ENCODE peak calls at places on chromosomes 5 and 9, in six cellular contexts. B is GM19239; T is activated T-helper 1 cell treated with anti-CD3 and anti-CD28 coated beads, Interleukin-12 subunit alpha, Interleukin-12 subunit beta, Interleukin-2, Interleukin-4 antibody, amounts not matched to agents 30 ng/mL and 10 ng/mL and 1 ng/mL, durations not matched to agents 14 hours and 24 hours and 36 hours; R is astrocyte of the spinal cord; L is cardiac fibroblast; O is T-cell. J is an unnamed sample.

GRCh38 chr5:66554211-66554610 is 42.0 kb upstream of the MAST4 start:
- DNase-seq in R (peak), L (peak), O (no peak), B (peak), T (peak), J (peak)

GRCh38 chr5:138716456-138716924 is 36.7 kb upstream of the CTNNA1 start:
- DNase-seq in T (no peak), B (no peak), L (peak), R (peak), O (no peak), J (peak)

GRCh38 chr5:93572101-93572772 is 8.8 kb downstream of the NR2F1-AS1 start:
- DNase-seq in O (no peak), L (no peak), T (no peak), R (peak), B (no peak), J (no peak)

GRCh38 chr5:1794896-1795290 is 4.7 kb downstream of the MRPL36 start:
- DNase-seq in T (no peak), L (no peak), B (no peak), R (no peak), O (no peak), J (peak)

GRCh38 chr5:81759632-81760005 is 8.7 kb upstream of the SSBP2 start:
- DNase-seq in L (peak), B (no peak), O (no peak), R (no peak), T (no peak), J (no peak)

GRCh38 chr5:127072861-127073846 is at the start of gene C5orf63:
- DNase-seq in R (no peak), B (peak), T (peak), O (peak), L (peak), J (peak)

GRCh38 chr5:5078009-5078897 is 61.9 kb upstream of the ADAMTS16 start:
- DNase-seq in T (no peak), O (no peak), R (no peak), B (no peak), L (no peak), J (peak)

GRCh38 chr9:100440071-100440470 is 13.1 kb downstream of the MSANTD3 start:
- DNase-seq in O (no peak), R (peak), B (no peak), T (no peak), L (peak), J (no peak)

GRCh38 chr5:91301459-91301858 is 81.7 kb downstream of the ARRDC3 start:
- DNase-seq in B (no peak), O (no peak), L (peak), R (no peak), T (no peak), J (no peak)

GRCh38 chr9:30774326-30774725 is 1610.1 kb upstream of the ACO1 start:
- DNase-seq in T (no peak), O (no peak), B (no peak), L (peak), R (no peak), J (peak)

GRCh38 chr5:132905938-132906337 is 32.5 kb downstream of the LEAP2 start:
- DNase-seq in R (no peak), B (no peak), T (no peak), L (peak), O (no peak), J (no peak)

GRCh38 chr5:144003636-144004035 is 166.8 kb downstream of the YIPF5 start:
- DNase-seq in R (no peak), L (no peak), B (no peak), T (no peak), O (no peak), J (no peak)

GRCh38 chr9:91451431-91452270 is 28.0 kb upstream of the NFIL3 start:
- DNase-seq in R (no peak), T (no peak), O (no peak), L (no peak), B (no peak), J (peak)

GRCh38 chr5:78806544-78806943 is 158.0 kb upstream of the LHFPL2 start:
- DNase-seq in L (peak), T (no peak), O (no peak), R (no peak), B (no peak), J (peak)